ENCODE peak calls at places on chromosomes 1 and 21, in six cellular contexts. One of them, this sample, is unnamed.

GRCh38 chr1:238653693-238654321 is 732.6 kb upstream of the CHRM3 start:
- DNase-seq in dorsolateral prefrontal cortex: no peak
- DNase-seq in NCI-H1092 treated with DMSO at 0.1 percent for 48 hours: no peak
- DNase-seq in substantia nigra: no peak
- DNase-seq in brain pericyte: no peak
- DNase-seq in T-helper 1 cell: no peak
- DNase-seq in this sample: peak

GRCh38 chr1:87334351-87335174 is 5.9 kb downstream of the LMO4 start:
- DNase-seq in dorsolateral prefrontal cortex: peak
- DNase-seq in NCI-H1092 treated with DMSO at 0.1 percent for 48 hours: peak
- DNase-seq in substantia nigra: peak
- DNase-seq in brain pericyte: no peak
- DNase-seq in T-helper 1 cell: no peak
- DNase-seq in this sample: peak

GRCh38 chr1:29743264-29743663 is 506.9 kb downstream of the PTPRU start:
- DNase-seq in dorsolateral prefrontal cortex: no peak
- DNase-seq in NCI-H1092 treated with DMSO at 0.1 percent for 48 hours: no peak
- DNase-seq in substantia nigra: no peak
- DNase-seq in brain pericyte: no peak
- DNase-seq in T-helper 1 cell: no peak
- DNase-seq in this sample: no peak

GRCh38 chr1:31715097-31715872 is 11.5 kb upstream of the COL16A1 start:
- DNase-seq in dorsolateral prefrontal cortex: peak
- DNase-seq in NCI-H1092 treated with DMSO at 0.1 percent for 48 hours: peak
- DNase-seq in substantia nigra: peak
- DNase-seq in brain pericyte: no peak
- DNase-seq in T-helper 1 cell: peak
- DNase-seq in this sample: peak

GRCh38 chr1:94642617-94643315 is 101.2 kb upstream of the F3 start:
- DNase-seq in dorsolateral prefrontal cortex: no peak
- DNase-seq in NCI-H1092 treated with DMSO at 0.1 percent for 48 hours: no peak
- DNase-seq in substantia nigra: no peak
- DNase-seq in brain pericyte: no peak
- DNase-seq in T-helper 1 cell: no peak
- DNase-seq in this sample: no peak

GRCh38 chr1:88847618-88848017 is 43.7 kb downstream of the GTF2B start:
- DNase-seq in dorsolateral prefrontal cortex: no peak
- DNase-seq in NCI-H1092 treated with DMSO at 0.1 percent for 48 hours: no peak
- DNase-seq in substantia nigra: no peak
- DNase-seq in brain pericyte: no peak
- DNase-seq in T-helper 1 cell: no peak
- DNase-seq in this sample: no peak

GRCh38 chr1:173870252-173871075 is 2.3 kb downstream of the ZBTB37 start:
- DNase-seq in dorsolateral prefrontal cortex: peak
- DNase-seq in NCI-H1092 treated with DMSO at 0.1 percent for 48 hours: no peak
- DNase-seq in substantia nigra: peak
- DNase-seq in brain pericyte: no peak
- DNase-seq in T-helper 1 cell: peak
- DNase-seq in this sample: no peak

GRCh38 chr1:240320645-240321044 is 229.0 kb downstream of the FMN2 start:
- DNase-seq in dorsolateral prefrontal cortex: no peak
- DNase-seq in NCI-H1092 treated with DMSO at 0.1 percent for 48 hours: no peak
- DNase-seq in substantia nigra: no peak
- DNase-seq in brain pericyte: no peak
- DNase-seq in T-helper 1 cell: no peak
- DNase-seq in this sample: no peak

GRCh38 chr1:62810420-62811274 is 26.7 kb downstream of the ATG4C start:
- DNase-seq in dorsolateral prefrontal cortex: no peak
- DNase-seq in NCI-H1092 treated with DMSO at 0.1 percent for 48 hours: no peak
- DNase-seq in substantia nigra: no peak
- DNase-seq in brain pericyte: no peak
- DNase-seq in T-helper 1 cell: no peak
- DNase-seq in this sample: no peak

GRCh38 chr21:42618713-42619112 is 34.7 kb upstream of the PDE9A start:
- DNase-seq in dorsolateral prefrontal cortex: no peak
- DNase-seq in NCI-H1092 treated with DMSO at 0.1 percent for 48 hours: no peak
- DNase-seq in substantia nigra: no peak
- DNase-seq in brain pericyte: no peak
- DNase-seq in T-helper 1 cell: no peak
- DNase-seq in this sample: no peak

GRCh38 chr1:152110860-152111514 is 4.3 kb downstream of the TCHH start:
- DNase-seq in dorsolateral prefrontal cortex: no peak
- DNase-seq in NCI-H1092 treated with DMSO at 0.1 percent for 48 hours: no peak
- DNase-seq in substantia nigra: no peak
- DNase-seq in brain pericyte: no peak
- DNase-seq in T-helper 1 cell: peak
- DNase-seq in this sample: peak

GRCh38 chr1:47230692-47231313 is 1.2 kb downstream of the TAL1 start:
- DNase-seq in dorsolateral prefrontal cortex: no peak
- DNase-seq in NCI-H1092 treated with DMSO at 0.1 percent for 48 hours: no peak
- DNase-seq in substantia nigra: no peak
- DNase-seq in brain pericyte: no peak
- DNase-seq in T-helper 1 cell: peak
- DNase-seq in this sample: no peak

GRCh38 chr1:238517710-238518109 is 627.0 kb upstream of the ZP4 start:
- DNase-seq in dorsolateral prefrontal cortex: no peak
- DNase-seq in NCI-H1092 treated with DMSO at 0.1 percent for 48 hours: no peak
- DNase-seq in substantia nigra: no peak
- DNase-seq in brain pericyte: no peak
- DNase-seq in T-helper 1 cell: no peak
- DNase-seq in this sample: no peak

GRCh38 chr1:184790642-184791041 is 36.0 kb upstream of the EDEM3 start:
- DNase-seq in dorsolateral prefrontal cortex: no peak
- DNase-seq in NCI-H1092 treated with DMSO at 0.1 percent for 48 hours: no peak
- DNase-seq in substantia nigra: no peak
- DNase-seq in brain pericyte: no peak
- DNase-seq in T-helper 1 cell: no peak
- DNase-seq in this sample: peak

GRCh38 chr1:180912211-180912800 is 391 bp upstream of the KIAA1614 start:
- DNase-seq in dorsolateral prefrontal cortex: peak
- DNase-seq in NCI-H1092 treated with DMSO at 0.1 percent for 48 hours: peak
- DNase-seq in substantia nigra: peak
- DNase-seq in brain pericyte: no peak
- DNase-seq in T-helper 1 cell: no peak
- DNase-seq in this sample: peak

GRCh38 chr1:244397086-244397485 is 54.6 kb downstream of the ADSS2 start:
- DNase-seq in dorsolateral prefrontal cortex: no peak
- DNase-seq in NCI-H1092 treated with DMSO at 0.1 percent for 48 hours: no peak
- DNase-seq in substantia nigra: no peak
- DNase-seq in brain pericyte: no peak
- DNase-seq in T-helper 1 cell: no peak
- DNase-seq in this sample: no peak

GRCh38 chr1:184283999-184284398 is 102.8 kb upstream of the C1orf21 start:
- DNase-seq in dorsolateral prefrontal cortex: no peak
- DNase-seq in NCI-H1092 treated with DMSO at 0.1 percent for 48 hours: no peak
- DNase-seq in substantia nigra: no peak
- DNase-seq in brain pericyte: peak
- DNase-seq in T-helper 1 cell: no peak
- DNase-seq in this sample: peak

GRCh38 chr21:41926068-41926806 is 27.6 kb downstream of the C2CD2 start:
- DNase-seq in dorsolateral prefrontal cortex: no peak
- DNase-seq in NCI-H1092 treated with DMSO at 0.1 percent for 48 hours: no peak
- DNase-seq in substantia nigra: peak
- DNase-seq in brain pericyte: no peak
- DNase-seq in T-helper 1 cell: peak
- DNase-seq in this sample: peak

This sample was measured in astrocyte.